ENCODE peak calls at places on chromosome 18, in nine cellular contexts. X is HFFc6; Z is small intestine; R is fibroblast of lung; C is activated naive CD8-positive, alpha-beta T cell treated with anti-CD3 and anti-CD28 coated beads, Interleukin-2, amount 50 U/mL, for 16 hours; H is T-helper 9 cell; W is pons; D is fibroblast of pulmonary artery; S is activated CD4-positive, CD25-positive, alpha-beta regulatory T cell treated with anti-CD3 and anti-CD28 coated beads, Interleukin-2, amount 50 U/mL, for 16 hours. N is an unnamed sample.

GRCh38 chr18:79578396-79579260 is 101.0 kb upstream of the CTDP1 start:
- DNase-seq in C (no peak), D (no peak), X (no peak), W (no peak), R (no peak), Z (no peak), H (no peak), S (no peak), N (no peak)

GRCh38 chr18:42233908-42234307 is 278.9 kb downstream of the PIK3C3 start:
- DNase-seq in R (no peak), Z (no peak), H (no peak), S (no peak), C (no peak), X (no peak), D (no peak), W (no peak), N (no peak)

GRCh38 chr18:36934884-36935283 is 106.0 kb downstream of the KIAA1328 start:
- DNase-seq in R (peak), X (peak), D (peak), Z (no peak), C (no peak), S (no peak), H (no peak), W (no peak), N (no peak)

GRCh38 chr18:44945847-44946490 is 265.3 kb downstream of the SETBP1 start:
- DNase-seq in C (no peak), Z (no peak), H (no peak), D (no peak), S (no peak), R (no peak), X (no peak), W (peak), N (no peak)

GRCh38 chr18:62869327-62869726 is 154.0 kb downstream of the PHLPP1 start:
- DNase-seq in Z (no peak), D (no peak), R (no peak), S (no peak), C (no peak), W (peak), H (no peak), X (no peak), N (no peak)

GRCh38 chr18:33369711-33370449 is 70.6 kb downstream of the CCDC178 start:
- DNase-seq in W (no peak), R (no peak), X (no peak), C (no peak), D (no peak), Z (no peak), H (no peak), S (no peak), N (no peak)

GRCh38 chr18:75395137-75395536 is 32.4 kb downstream of the SMIM21 start:
- DNase-seq in R (no peak), Z (no peak), W (no peak), H (no peak), C (no peak), S (no peak), D (no peak), X (no peak), N (no peak)

GRCh38 chr18:56789004-56789888 is 138.1 kb downstream of the WDR7 start:
- DNase-seq in D (peak), H (no peak), W (no peak), C (no peak), R (peak), X (peak), Z (peak), S (no peak), N (no peak)

GRCh38 chr18:36265035-36265434 is 32.5 kb upstream of the FHOD3 start:
- DNase-seq in R (no peak), H (no peak), D (peak), C (no peak), X (no peak), S (no peak), W (peak), Z (no peak), N (peak)

GRCh38 chr18:32576296-32576916 is 105.7 kb upstream of the GAREM1 start:
- DNase-seq in X (no peak), S (no peak), H (no peak), R (peak), W (peak), Z (no peak), D (peak), C (no peak), N (no peak)

GRCh38 chr18:48950536-48951447 is at the start of gene SMAD7:
- DNase-seq in S (no peak), X (no peak), Z (no peak), R (peak), W (peak), H (no peak), D (peak), C (no peak), N (no peak)

GRCh38 chr18:49008156-49008555 is 57.4 kb upstream of the SMAD7 start:
- DNase-seq in S (no peak), W (no peak), X (no peak), H (no peak), R (no peak), Z (no peak), D (no peak), C (no peak), N (no peak)

GRCh38 chr18:75977069-75977468 is 518.0 kb downstream of the ZNF516 start:
- DNase-seq in W (no peak), D (no peak), Z (no peak), S (no peak), C (no peak), X (peak), H (no peak), R (peak), N (no peak)

GRCh38 chr18:34771958-34772357 is 61.9 kb downstream of the DTNA start:
- DNase-seq in D (no peak), R (peak), X (no peak), Z (no peak), C (no peak), H (no peak), S (no peak), W (no peak), N (no peak)

GRCh38 chr18:35127201-35127600 is 86.0 kb downstream of the MAPRE2 start:
- DNase-seq in D (peak), X (peak), H (no peak), R (peak), C (no peak), S (no peak), W (no peak), Z (no peak), N (peak)

GRCh38 chr18:31643003-31643402 is 41.4 kb downstream of the B4GALT6 start:
- DNase-seq in Z (no peak), R (no peak), S (no peak), H (no peak), X (no peak), W (no peak), D (peak), C (no peak), N (peak)

GRCh38 chr18:69943021-69943420 is 4.7 kb downstream of the CD226 start:
- DNase-seq in W (no peak), H (no peak), Z (no peak), S (no peak), D (no peak), X (no peak), R (no peak), C (no peak), N (no peak)

GRCh38 chr18:39701839-39702238 is 2136.2 kb upstream of the CELF4 start:
- DNase-seq in S (no peak), H (no peak), R (no peak), X (peak), D (peak), C (no peak), Z (peak), W (no peak), N (peak)

GRCh38 chr18:24987271-24987932 is 364.6 kb downstream of the ZNF521 start:
- DNase-seq in Z (no peak), R (peak), C (no peak), H (no peak), W (peak), D (no peak), X (no peak), S (no peak), N (no peak)

GRCh38 chr18:59035591-59035990 is 104.1 kb upstream of the SEC11C start:
- DNase-seq in X (no peak), D (no peak), S (no peak), R (no peak), W (no peak), C (no peak), Z (no peak), H (no peak), N (no peak)

GRCh38 chr18:59787998-59788875 is 91.0 kb upstream of the CCBE1 start:
- DNase-seq in D (peak), C (no peak), S (no peak), W (no peak), R (peak), Z (no peak), H (no peak), X (peak), N (peak)

GRCh38 chr18:53534695-53535094 is 689.8 kb downstream of the MBD2 start:
- DNase-seq in H (no peak), R (no peak), W (peak), X (no peak), S (no peak), Z (no peak), D (no peak), C (no peak), N (no peak)

GRCh38 chr18:34550902-34551301 is 159.2 kb upstream of the DTNA start:
- DNase-seq in D (no peak), W (peak), C (no peak), H (no peak), X (no peak), R (no peak), S (no peak), Z (no peak), N (no peak)

GRCh38 chr18:33923980-33924379 is 300.7 kb downstream of the NOL4 start:
- DNase-seq in D (no peak), S (no peak), H (no peak), W (no peak), X (no peak), R (no peak), C (no peak), Z (no peak), N (no peak)

GRCh38 chr18:22773944-22774343 is 159.2 kb upstream of the RBBP8 start:
- DNase-seq in C (no peak), H (no peak), S (no peak), X (no peak), Z (no peak), D (no peak), R (no peak), W (no peak), N (no peak)

GRCh38 chr18:59540819-59541218 is 156.4 kb downstream of the CCBE1 start:
- DNase-seq in S (no peak), W (no peak), H (no peak), R (peak), Z (no peak), C (no peak), D (peak), X (no peak), N (no peak)

GRCh38 chr18:32379891-32380290 is 90.8 kb downstream of the GAREM1 start:
- DNase-seq in W (no peak), D (peak), X (no peak), Z (no peak), H (no peak), R (peak), C (no peak), S (no peak), N (no peak)

GRCh38 chr18:60235164-60235563 is 137.4 kb downstream of the MC4R start:
- DNase-seq in R (no peak), C (no peak), Z (no peak), X (no peak), W (no peak), H (no peak), S (no peak), D (no peak), N (peak)

GRCh38 chr18:79245517-79246001 is 150.2 kb upstream of the NFATC1 start:
- DNase-seq in W (no peak), C (no peak), Z (no peak), R (no peak), H (peak), X (no peak), D (no peak), S (no peak), N (peak)

GRCh38 chr18:7908686-7909299 is 341.7 kb downstream of the PTPRM start:
- DNase-seq in Z (peak), W (no peak), D (no peak), X (no peak), C (no peak), H (no peak), R (no peak), S (no peak), N (no peak)

GRCh38 chr18:9914584-9915290 is 921 bp downstream of the VAPA start:
- DNase-seq in W (no peak), D (peak), X (peak), S (peak), H (peak), Z (peak), C (peak), R (peak), N (peak)

GRCh38 chr18:79852561-79853302 is 55.0 kb downstream of the KCNG2 start:
- DNase-seq in W (no peak), Z (no peak), R (no peak), S (no peak), C (no peak), H (no peak), X (no peak), D (no peak), N (no peak)

N was measured in NCI-H226.